ENCODE peak calls at places on chromosomes 3 and 15, in four cellular contexts. C is GM19239, L is Ammon's horn, Z is T-cell. A is an unnamed sample.

GRCh38 chr3:65939841-65940246 is 98.9 kb downstream of the MAGI1 start:
- DNase-seq in C (no peak), L (no peak), Z (no peak), A (no peak)

GRCh38 chr3:52558436-52558835 is 22.0 kb downstream of the UQCC5 start:
- DNase-seq in C (no peak), L (no peak), Z (no peak), A (no peak)

GRCh38 chr3:59866076-59866475 is 816.3 kb upstream of the CFAP20DC start:
- DNase-seq in C (no peak), L (peak), Z (no peak), A (peak)

GRCh38 chr3:48416546-48416945 is 13.3 kb downstream of the PLXNB1 start:
- DNase-seq in C (no peak), L (no peak), Z (no peak), A (no peak)

GRCh38 chr3:121604759-121605158 is 11.6 kb downstream of the FBXO40 start:
- DNase-seq in C (no peak), L (no peak), Z (no peak), A (no peak)

GRCh38 chr3:45110185-45110833 is 35.9 kb downstream of the CDCP1 start:
- DNase-seq in C (peak), L (peak), Z (peak), A (peak)

GRCh38 chr3:197137741-197138140 is 108.1 kb upstream of the MELTF start:
- DNase-seq in C (no peak), L (no peak), Z (no peak), A (no peak)

GRCh38 chr15:61613729-61614128 is 384.6 kb upstream of the RORA start:
- DNase-seq in C (no peak), L (no peak), Z (no peak), A (no peak)

GRCh38 chr3:177811835-177812234 is 614.6 kb upstream of the TBL1XR1 start:
- DNase-seq in C (no peak), L (no peak), Z (no peak), A (no peak)

GRCh38 chr3:138367912-138368311 is 19.5 kb downstream of the MRAS start:
- DNase-seq in C (no peak), L (peak), Z (no peak), A (peak)

GRCh38 chr3:157493627-157494550 is 9.3 kb downstream of the VEPH1 start:
- DNase-seq in C (no peak), L (peak), Z (no peak), A (peak)

GRCh38 chr3:86937306-86937791 is 53.6 kb downstream of the VGLL3 start:
- DNase-seq in C (no peak), L (no peak), Z (no peak), A (no peak)

GRCh38 chr3:188817920-188818239 is 353.9 kb upstream of the TPRG1 start:
- DNase-seq in C (no peak), L (no peak), Z (no peak), A (no peak)

GRCh38 chr3:49673131-49673714 is 928 bp upstream of the APEH start:
- DNase-seq in C (no peak), L (no peak), Z (no peak), A (peak)

GRCh38 chr3:134794950-134795775 is at the start of gene EPHB1:
- DNase-seq in C (peak), L (peak), Z (no peak), A (peak)

GRCh38 chr15:72685301-72685924 is 569 bp downstream of the HIGD2B start:
- DNase-seq in C (no peak), L (peak), Z (no peak), A (no peak)

GRCh38 chr3:117011687-117012250 is 302.2 kb downstream of the TUSC7 start:
- DNase-seq in C (no peak), L (no peak), Z (no peak), A (no peak)

GRCh38 chr15:32721594-32721993 is 3.8 kb downstream of the GREM1 start:
- DNase-seq in C (no peak), L (no peak), Z (no peak), A (no peak)

GRCh38 chr3:32177702-32178198 is 60.7 kb upstream of the CMTM8 start:
- DNase-seq in C (peak), L (peak), Z (peak), A (peak)

GRCh38 chr3:164250923-164251322 is 827.4 kb downstream of the SI start:
- DNase-seq in C (no peak), L (no peak), Z (no peak), A (no peak)

A was measured in pons.